ENCODE peak calls at places on chromosome 22, in nine cellular contexts. I, D, W, T, R, Y, E, Z and C are unnamed samples.

GRCh38 chr22:43666511-43666910 is 145.6 kb downstream of the EFCAB6 start:
- DNase-seq in I (no peak), D (no peak), W (no peak), T (no peak), R (no peak), Y (no peak), E (no peak), Z (no peak), C (no peak)

GRCh38 chr22:37486224-37486845 is at the start of gene MFNG:
- DNase-seq in I (peak), D (peak), W (no peak), T (peak), R (peak), Y (peak), E (peak), Z (peak), C (no peak)

GRCh38 chr22:48488149-48488551 is 1339.5 kb downstream of the BRD1 start:
- DNase-seq in I (no peak), D (peak), W (no peak), T (peak), R (no peak), Y (no peak), E (no peak), Z (no peak), C (no peak)

GRCh38 chr22:17132112-17132511 is 11.0 kb upstream of the TMEM121B start:
- DNase-seq in I (no peak), D (no peak), W (no peak), T (no peak), R (no peak), Y (no peak), E (no peak), Z (no peak), C (no peak)

GRCh38 chr22:32407332-32407731 is 4.7 kb downstream of the RTCB start:
- DNase-seq in I (no peak), D (no peak), W (no peak), T (no peak), R (no peak), Y (peak), E (no peak), Z (no peak), C (no peak)

GRCh38 chr22:31082606-31083376 is 1.7 kb downstream of the SMTN start:
- DNase-seq in I (peak), D (peak), W (peak), T (peak), R (peak), Y (no peak), E (peak), Z (peak), C (no peak)

GRCh38 chr22:26968873-26969272 is 311.5 kb downstream of the MIAT start:
- DNase-seq in I (no peak), D (no peak), W (no peak), T (no peak), R (no peak), Y (no peak), E (no peak), Z (no peak), C (no peak)

GRCh38 chr22:43923631-43924548 is at the start of gene PNPLA3:
- DNase-seq in I (peak), D (peak), W (peak), T (peak), R (peak), Y (no peak), E (peak), Z (peak), C (no peak)

GRCh38 chr22:41469218-41469851 is 418 bp downstream of the ACO2 start:
- DNase-seq in I (peak), D (no peak), W (no peak), T (no peak), R (peak), Y (no peak), E (no peak), Z (no peak), C (no peak)

GRCh38 chr22:50145741-50146439 is 24.6 kb upstream of the PANX2 start:
- DNase-seq in I (no peak), D (no peak), W (no peak), T (peak), R (no peak), Y (no peak), E (no peak), Z (no peak), C (no peak)

GRCh38 chr22:49372530-49373288 is 455.0 kb downstream of the BRD1 start:
- DNase-seq in I (no peak), D (peak), W (peak), T (peak), R (no peak), Y (no peak), E (peak), Z (peak), C (no peak)

GRCh38 chr22:40220316-40221054 is 42.8 kb downstream of the TNRC6B start:
- DNase-seq in I (no peak), D (no peak), W (no peak), T (no peak), R (no peak), Y (no peak), E (no peak), Z (no peak), C (no peak)

GRCh38 chr22:33844273-33844672 is 76.0 kb downstream of the LARGE1 start:
- DNase-seq in I (peak), D (no peak), W (no peak), T (no peak), R (no peak), Y (no peak), E (no peak), Z (peak), C (no peak)

GRCh38 chr22:41779889-41780505 is 20.5 kb upstream of the CCDC134 start:
- DNase-seq in I (no peak), D (no peak), W (no peak), T (no peak), R (no peak), Y (no peak), E (no peak), Z (no peak), C (no peak)

GRCh38 chr22:30206964-30207363 is 39.6 kb downstream of the LIF start:
- DNase-seq in I (peak), D (peak), W (peak), T (peak), R (no peak), Y (no peak), E (no peak), Z (peak), C (peak)

GRCh38 chr22:31250740-31251330 is 38.7 kb downstream of the LIMK2 start:
- DNase-seq in I (no peak), D (no peak), W (no peak), T (no peak), R (no peak), Y (no peak), E (no peak), Z (peak), C (no peak)

GRCh38 chr22:37202706-37203105 is 9.6 kb downstream of the SSTR3 start:
- DNase-seq in I (no peak), D (no peak), W (no peak), T (no peak), R (no peak), Y (no peak), E (no peak), Z (no peak), C (no peak)

GRCh38 chr22:36027960-36028645 is 521 bp downstream of the RBFOX2 start:
- DNase-seq in I (peak), D (no peak), W (no peak), T (peak), R (no peak), Y (no peak), E (peak), Z (no peak), C (no peak)

GRCh38 chr22:30871391-30872281 is 96.9 kb downstream of the MORC2 start:
- DNase-seq in I (no peak), D (no peak), W (no peak), T (peak), R (no peak), Y (no peak), E (no peak), Z (no peak), C (no peak)

GRCh38 chr22:37633693-37634504 is 5.6 kb upstream of the SH3BP1 start:
- DNase-seq in I (peak), D (no peak), W (no peak), T (peak), R (peak), Y (peak), E (peak), Z (peak), C (no peak)

GRCh38 chr22:37669586-37669985 is 5.8 kb upstream of the LGALS1 start:
- DNase-seq in I (no peak), D (no peak), W (no peak), T (no peak), R (no peak), Y (no peak), E (no peak), Z (no peak), C (no peak)

DNA sequence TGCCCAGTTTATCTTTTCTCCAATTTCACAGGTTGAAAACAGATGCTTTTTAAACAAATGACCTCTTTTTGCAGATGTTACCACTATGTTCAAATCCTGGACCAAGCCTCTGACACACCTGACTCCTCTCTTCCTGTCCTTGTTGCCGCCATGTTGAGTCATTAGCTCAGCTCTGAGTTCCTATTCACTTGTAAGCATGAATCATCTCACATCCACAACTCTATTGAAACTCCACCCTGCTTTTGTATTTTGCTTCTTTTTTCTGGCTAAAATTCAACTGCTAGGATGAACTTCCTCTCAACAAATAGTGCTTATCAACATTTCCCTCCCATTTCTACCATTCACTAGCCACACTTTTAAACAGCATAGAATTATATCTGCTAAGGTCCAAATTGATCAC is 4.1 kb downstream of the JOSD1 start:
- DNase-seq in I (no peak), D (peak), W (peak), T (no peak), R (peak), Y (no peak), E (no peak), Z (peak), C (no peak)
- TF ChIP-seq REST in I (no peak), D (no peak), W (no peak), T (no peak), R (no peak), Y (no peak), E (no peak), Z (no peak), C (no peak)

DNA sequence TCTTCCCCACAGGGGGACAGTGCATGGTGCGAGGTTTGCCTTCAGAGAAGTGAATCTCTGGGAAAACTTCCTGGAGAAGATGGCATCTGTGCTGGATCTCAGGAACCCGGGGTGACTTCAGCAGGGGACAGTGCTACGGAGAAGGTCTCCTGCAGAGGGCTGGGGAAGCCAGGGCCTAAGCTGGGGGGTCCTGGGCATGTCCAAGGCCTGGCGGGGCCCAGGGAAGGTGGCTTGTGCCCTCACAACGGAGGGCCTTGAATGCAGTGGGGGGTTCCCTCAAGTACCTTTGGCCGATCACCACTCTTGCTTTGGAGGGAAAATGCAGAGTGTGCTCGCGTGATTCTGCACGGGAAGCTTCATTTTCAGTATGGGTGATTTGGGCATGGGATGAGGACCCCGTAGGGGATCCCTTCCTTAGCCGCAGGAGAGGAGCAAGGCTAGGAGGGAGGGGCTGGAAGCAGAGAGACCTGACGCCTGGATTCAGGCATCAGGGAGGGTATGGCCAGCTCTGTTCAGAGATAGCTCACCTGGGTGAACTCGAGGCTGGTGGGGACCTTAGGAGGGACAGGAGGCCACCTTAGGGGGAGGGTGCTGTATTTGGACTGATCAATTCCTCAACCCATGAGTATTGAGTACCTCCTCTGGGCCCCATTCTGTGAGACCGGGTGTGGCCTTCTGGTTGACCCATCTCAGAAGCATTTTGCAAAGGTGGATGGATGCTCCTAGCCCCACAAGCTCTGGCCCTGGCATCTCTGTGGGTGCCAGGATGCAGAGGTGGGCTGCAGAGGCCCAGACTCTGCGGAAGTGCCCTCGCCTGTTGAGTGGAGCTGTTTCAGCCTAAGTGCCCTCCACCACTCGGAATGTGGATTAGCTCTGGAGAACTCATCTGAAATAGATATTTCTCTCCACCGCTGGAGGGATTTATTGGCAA is 529.4 kb downstream of the TBC1D22A start:
- DNase-seq in I (no peak), D (no peak), W (no peak), T (no peak), R (no peak), Y (no peak), E (no peak), Z (no peak), C (no peak)
- TF ChIP-seq REST in I (no peak), D (no peak), W (no peak), T (no peak), R (no peak), Y (no peak), E (no peak), Z (no peak), C (no peak)

DNA sequence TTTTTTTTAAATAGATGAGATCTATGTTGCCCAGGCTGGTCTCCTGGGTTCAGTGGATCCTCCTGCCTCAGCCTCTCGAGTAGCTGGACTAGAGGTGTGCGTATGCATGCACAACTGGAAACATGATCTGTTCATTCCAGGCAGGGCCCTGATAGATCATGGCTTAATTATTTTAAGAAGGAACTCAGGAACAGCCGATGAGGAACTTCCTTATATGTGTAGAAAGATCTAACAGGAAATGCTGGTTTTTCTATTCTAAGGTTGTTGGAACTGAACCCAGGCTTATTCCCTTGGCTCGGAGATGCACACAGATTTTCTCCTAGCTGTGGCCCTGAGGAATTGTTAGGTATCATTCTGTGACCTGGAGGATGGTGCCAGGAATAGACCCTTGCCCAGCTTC is 32.4 kb downstream of the SPECC1L start:
- DNase-seq in I (no peak), D (no peak), W (no peak), T (no peak), R (peak), Y (no peak), E (no peak), Z (no peak), C (no peak)
- TF ChIP-seq REST in I (no peak), D (no peak), W (no peak), T (no peak), R (no peak), Y (no peak), E (no peak), Z (no peak), C (no peak)

GRCh38 chr22:45312415-45312814 is 2.7 kb downstream of the FAM118A start:
- DNase-seq in I (no peak), D (no peak), W (no peak), T (no peak), R (no peak), Y (no peak), E (no peak), Z (no peak), C (no peak)
- TF ChIP-seq REST in I (no peak), D (no peak), W (no peak), T (no peak), R (no peak), Y (no peak), E (no peak), Z (no peak), C (no peak)